ENCODE peak calls at places on chromosomes 13 and 19, in five cellular contexts. One of them, this sample, is unnamed.

GRCh38 chr13:29543230-29544215 is 52.0 kb downstream of the SLC7A1 start:
- DNase-seq in HCT116: no peak
- DNase-seq in SK-N-SH: no peak
- DNase-seq in breast epithelium: no peak
- DNase-seq in transverse colon: no peak
- DNase-seq in this sample: no peak

GRCh38 chr19:7554990-7555864 is 19.7 kb downstream of the PNPLA6 start:
- DNase-seq in HCT116: no peak
- DNase-seq in SK-N-SH: peak; percentile 91
- DNase-seq in breast epithelium: no peak
- DNase-seq in transverse colon: no peak
- DNase-seq in this sample: no peak

GRCh38 chr19:49355890-49356289 is 6.3 kb downstream of the TEAD2 start:
- DNase-seq in HCT116: no peak
- DNase-seq in SK-N-SH: no peak
- DNase-seq in breast epithelium: no peak
- DNase-seq in transverse colon: no peak
- DNase-seq in this sample: peak; percentile 81

GRCh38 chr13:77554079-77554478 is 18.6 kb downstream of the SCEL start:
- DNase-seq in HCT116: no peak
- DNase-seq in SK-N-SH: no peak
- DNase-seq in breast epithelium: no peak
- DNase-seq in transverse colon: no peak
- DNase-seq in this sample: no peak

GRCh38 chr13:60454425-60454824 is 57.4 kb downstream of the TDRD3 start:
- DNase-seq in HCT116: no peak
- DNase-seq in SK-N-SH: no peak
- DNase-seq in breast epithelium: no peak
- DNase-seq in transverse colon: no peak
- DNase-seq in this sample: no peak

GRCh38 chr19:27775395-27775794 is 1437.6 kb downstream of the UQCRFS1 start:
- DNase-seq in HCT116: no peak
- DNase-seq in SK-N-SH: no peak
- DNase-seq in breast epithelium: no peak
- DNase-seq in transverse colon: no peak
- DNase-seq in this sample: no peak

GRCh38 chr13:111346281-111346680 is 25.8 kb downstream of the TEX29 start:
- DNase-seq in HCT116: no peak
- DNase-seq in SK-N-SH: no peak
- DNase-seq in breast epithelium: no peak
- DNase-seq in transverse colon: no peak
- DNase-seq in this sample: no peak

GRCh38 chr19:49387936-49388372 is at the start of gene KASH5:
- DNase-seq in HCT116: no peak
- DNase-seq in SK-N-SH: peak; percentile 87
- DNase-seq in breast epithelium: peak; percentile 82
- DNase-seq in transverse colon: peak; percentile 78
- DNase-seq in this sample: peak; percentile 77

GRCh38 chr13:74077847-74078246 is 56.4 kb downstream of the KLF12 start:
- DNase-seq in HCT116: no peak
- DNase-seq in SK-N-SH: no peak
- DNase-seq in breast epithelium: no peak
- DNase-seq in transverse colon: no peak
- DNase-seq in this sample: no peak

GRCh38 chr19:55369651-55370304 is 485 bp downstream of the IL11 start:
- DNase-seq in HCT116: no peak
- DNase-seq in SK-N-SH: peak; percentile 96
- DNase-seq in breast epithelium: no peak
- DNase-seq in transverse colon: no peak
- DNase-seq in this sample: no peak

GRCh38 chr19:35397064-35397463 is 26.2 kb downstream of the GPR42 start:
- DNase-seq in HCT116: no peak
- DNase-seq in SK-N-SH: no peak
- DNase-seq in breast epithelium: no peak
- DNase-seq in transverse colon: no peak
- DNase-seq in this sample: no peak

GRCh38 chr13:80463673-80464352 is 122.9 kb upstream of the SPRY2 start:
- DNase-seq in HCT116: no peak
- DNase-seq in SK-N-SH: no peak
- DNase-seq in breast epithelium: no peak
- DNase-seq in transverse colon: no peak
- DNase-seq in this sample: no peak

GRCh38 chr19:45280471-45280961 is 29.4 kb downstream of the MARK4 start:
- DNase-seq in HCT116: no peak
- DNase-seq in SK-N-SH: no peak
- DNase-seq in breast epithelium: no peak
- DNase-seq in transverse colon: no peak
- DNase-seq in this sample: no peak

GRCh38 chr19:40543029-40543597 is 33.6 kb upstream of the SHKBP1 start:
- DNase-seq in HCT116: no peak
- DNase-seq in SK-N-SH: no peak
- DNase-seq in breast epithelium: no peak
- DNase-seq in transverse colon: no peak
- DNase-seq in this sample: no peak

GRCh38 chr19:40539070-40539469 is 37.6 kb upstream of the SHKBP1 start:
- DNase-seq in HCT116: no peak
- DNase-seq in SK-N-SH: no peak
- DNase-seq in breast epithelium: no peak
- DNase-seq in transverse colon: no peak
- DNase-seq in this sample: no peak

GRCh38 chr19:40542197-40542859 is 34.3 kb upstream of the SHKBP1 start:
- DNase-seq in HCT116: no peak
- DNase-seq in SK-N-SH: peak; percentile 60
- DNase-seq in breast epithelium: no peak
- DNase-seq in transverse colon: peak; percentile 53
- DNase-seq in this sample: peak; percentile 95
- TF ChIP-seq POLR2AphosphoS5 in HCT116: no peak
- TF ChIP-seq POLR2AphosphoS5 in SK-N-SH: no peak
- TF ChIP-seq POLR2AphosphoS5 in breast epithelium: no peak
- TF ChIP-seq POLR2AphosphoS5 in transverse colon: peak; percentile 7
- TF ChIP-seq POLR2AphosphoS5 in this sample: peak; percentile 66

GRCh38 chr19:10752913-10753285 is 35.0 kb downstream of the DNM2 start:
- DNase-seq in HCT116: no peak
- DNase-seq in SK-N-SH: no peak
- DNase-seq in breast epithelium: no peak
- DNase-seq in transverse colon: no peak
- DNase-seq in this sample: no peak

GRCh38 chr19:10751109-10751972 is 33.5 kb downstream of the DNM2 start:
- DNase-seq in HCT116: no peak
- DNase-seq in SK-N-SH: no peak
- DNase-seq in breast epithelium: no peak
- DNase-seq in transverse colon: peak; percentile 77
- DNase-seq in this sample: no peak

GRCh38 chr19:10753305-10753704 is 35.4 kb downstream of the DNM2 start:
- DNase-seq in HCT116: no peak
- DNase-seq in SK-N-SH: no peak
- DNase-seq in breast epithelium: no peak
- DNase-seq in transverse colon: no peak
- DNase-seq in this sample: no peak

GRCh38 chr19:10749435-10750384 is 31.8 kb downstream of the DNM2 start:
- DNase-seq in HCT116: no peak
- DNase-seq in SK-N-SH: no peak
- DNase-seq in breast epithelium: no peak
- DNase-seq in transverse colon: peak; percentile 84
- DNase-seq in this sample: no peak

DNA sequence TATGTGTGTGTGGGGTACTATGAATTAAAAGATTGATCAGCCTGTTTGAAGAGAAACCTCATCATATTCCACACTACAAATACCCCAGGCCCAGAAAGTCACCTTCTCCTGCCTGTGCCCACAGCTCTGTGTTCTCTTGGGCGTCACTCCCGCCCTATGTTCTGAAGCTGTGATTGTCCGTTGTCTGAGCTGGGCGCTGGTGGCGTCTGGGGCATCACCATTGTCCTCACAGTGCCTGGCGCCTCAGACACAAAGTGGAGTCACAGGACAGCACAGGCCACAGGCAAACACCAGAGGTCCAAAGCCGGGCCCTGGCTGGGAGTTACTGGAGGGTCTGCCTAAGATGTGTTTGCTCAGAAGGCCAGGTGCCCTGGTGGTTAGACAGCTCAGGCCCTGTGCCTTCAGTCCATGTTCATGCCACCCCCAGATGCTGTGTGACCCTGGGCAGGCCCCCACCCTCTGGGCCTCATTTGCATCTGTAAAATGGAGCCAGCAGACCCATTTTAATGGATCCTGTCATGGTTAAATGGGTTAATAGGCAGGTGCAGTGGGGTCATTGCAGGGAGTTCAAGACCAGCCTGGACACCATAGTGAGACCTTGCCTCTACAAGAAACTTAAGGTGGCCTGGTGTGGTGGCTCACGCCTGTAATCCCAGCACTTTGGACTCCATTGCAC is 34.5 kb downstream of the DNM2 start:
- DNase-seq in HCT116: no peak
- DNase-seq in SK-N-SH: no peak
- DNase-seq in breast epithelium: no peak
- DNase-seq in transverse colon: no peak
- DNase-seq in this sample: no peak
- H3K27ac ChIP-seq in HCT116: no peak overlapping the region
- H3K27ac ChIP-seq in SK-N-SH: no peak overlapping the region
- H3K27ac ChIP-seq in breast epithelium: peak overlapping the region; percentile 83
- H3K27ac ChIP-seq in transverse colon: peak overlapping the region; percentile 88
- H3K27ac ChIP-seq in this sample: peak overlapping the region; percentile 43

DNA sequence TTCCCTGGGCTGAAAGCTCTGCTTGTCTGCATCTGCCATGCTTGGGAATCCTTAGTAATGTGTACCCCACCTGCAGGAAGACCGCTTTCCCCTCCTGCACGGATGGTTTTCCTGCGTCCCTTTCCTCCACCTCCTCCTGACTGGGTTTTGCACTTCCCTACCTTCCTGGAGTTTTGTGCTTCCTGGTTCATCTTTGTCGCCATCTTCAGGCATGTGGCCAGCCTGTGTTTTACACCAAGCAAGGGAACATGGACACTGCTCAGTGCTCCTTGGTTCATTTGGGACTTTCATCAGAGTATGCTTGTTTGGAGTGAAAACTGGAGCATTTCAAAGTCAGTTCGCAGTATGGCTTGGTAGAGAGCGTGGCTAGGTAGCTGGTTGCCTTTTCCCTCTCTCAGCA is 30.7 kb downstream of the ERICH6B start:
- DNase-seq in HCT116: peak; percentile 16
- DNase-seq in SK-N-SH: no peak
- DNase-seq in breast epithelium: no peak
- DNase-seq in transverse colon: no peak
- DNase-seq in this sample: no peak
- H3K4me1 ChIP-seq in HCT116: no peaks in the 10 kb centered on the region
- H3K4me1 ChIP-seq in SK-N-SH: peaks cover 10% of the 10 kb centered on the region
- H3K4me1 ChIP-seq in breast epithelium: no peaks in the 10 kb centered on the region
- H3K4me1 ChIP-seq in transverse colon: no peaks in the 10 kb centered on the region
- H3K4me1 ChIP-seq in this sample: no peaks in the 10 kb centered on the region

GRCh38 chr19:4443188-4443587 is 14.4 kb downstream of the UBXN6 start:
- DNase-seq in HCT116: no peak
- DNase-seq in SK-N-SH: no peak
- DNase-seq in breast epithelium: no peak
- DNase-seq in transverse colon: no peak
- DNase-seq in this sample: no peak

GRCh38 chr19:4443966-4444764 is 13.4 kb downstream of the UBXN6 start:
- DNase-seq in HCT116: no peak
- DNase-seq in SK-N-SH: peak; percentile 32
- DNase-seq in breast epithelium: no peak
- DNase-seq in transverse colon: no peak
- DNase-seq in this sample: no peak

GRCh38 chr19:4445963-4446668 is 11.5 kb downstream of the UBXN6 start:
- DNase-seq in HCT116: no peak
- DNase-seq in SK-N-SH: peak; percentile 35
- DNase-seq in breast epithelium: no peak
- DNase-seq in transverse colon: no peak
- DNase-seq in this sample: no peak

GRCh38 chr19:4446801-4447200 is 10.8 kb downstream of the UBXN6 start:
- DNase-seq in HCT116: no peak
- DNase-seq in SK-N-SH: no peak
- DNase-seq in breast epithelium: no peak
- DNase-seq in transverse colon: no peak
- DNase-seq in this sample: no peak

GRCh38 chr19:4444765-4445741 is 12.5 kb downstream of the UBXN6 start:
- DNase-seq in HCT116: no peak
- DNase-seq in SK-N-SH: no peak
- DNase-seq in breast epithelium: no peak
- DNase-seq in transverse colon: no peak
- DNase-seq in this sample: no peak
- TF ChIP-seq POLR2AphosphoS5 in HCT116: no peak
- TF ChIP-seq POLR2AphosphoS5 in SK-N-SH: no peak
- TF ChIP-seq POLR2AphosphoS5 in breast epithelium: no peak
- TF ChIP-seq POLR2AphosphoS5 in transverse colon: no peak
- TF ChIP-seq POLR2AphosphoS5 in this sample: no peak

DNA sequence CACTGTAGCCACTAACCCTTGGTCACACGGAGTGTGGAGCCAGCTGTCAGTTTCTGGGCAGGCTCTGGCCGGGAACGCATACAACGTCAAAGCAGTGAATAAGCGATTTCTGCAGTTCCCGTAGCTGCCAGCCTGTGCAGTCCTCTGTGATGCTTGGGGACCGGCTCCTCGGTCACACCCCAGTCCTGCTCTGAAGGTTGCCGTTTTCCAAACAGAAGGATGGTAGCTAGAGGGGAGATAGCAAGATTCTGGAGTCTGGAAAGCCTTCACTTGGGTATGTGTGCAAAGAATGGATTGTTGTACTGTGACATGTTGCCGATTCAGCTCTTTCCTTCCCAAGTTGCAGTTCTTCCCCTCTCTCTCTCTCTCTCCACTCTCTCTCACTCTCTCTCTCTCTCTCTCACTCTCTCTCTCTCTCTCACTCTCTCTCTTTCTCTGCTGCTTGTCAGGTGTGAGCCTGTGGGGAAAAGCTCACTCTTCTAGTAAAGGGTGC is 38.7 kb upstream of the C1QTNF9 start:
- DNase-seq in HCT116: no peak
- DNase-seq in SK-N-SH: peak; percentile 70
- DNase-seq in breast epithelium: no peak
- DNase-seq in transverse colon: peak; percentile 62
- DNase-seq in this sample: peak; percentile 79
- H3K27ac ChIP-seq in HCT116: no peak overlapping the region
- H3K27ac ChIP-seq in SK-N-SH: peak overlapping the region; percentile 89
- H3K27ac ChIP-seq in breast epithelium: peak overlapping the region; percentile 85
- H3K27ac ChIP-seq in transverse colon: peak overlapping the region; percentile 94
- H3K27ac ChIP-seq in this sample: peak overlapping the region; percentile 91

GRCh38 chr19:1924320-1924961 is 16.5 kb upstream of the CSNK1G2 start:
- DNase-seq in HCT116: no peak
- DNase-seq in SK-N-SH: no peak
- DNase-seq in breast epithelium: no peak
- DNase-seq in transverse colon: no peak
- DNase-seq in this sample: no peak
- H3K4me1 ChIP-seq in HCT116: no peaks in the 10 kb centered on the region
- H3K4me1 ChIP-seq in SK-N-SH: peaks cover 3% of the 10 kb centered on the region
- H3K4me1 ChIP-seq in breast epithelium: peaks cover 5% of the 10 kb centered on the region
- H3K4me1 ChIP-seq in transverse colon: peaks cover 5% of the 10 kb centered on the region
- H3K4me1 ChIP-seq in this sample: peaks cover 7% of the 10 kb centered on the region

DNA sequence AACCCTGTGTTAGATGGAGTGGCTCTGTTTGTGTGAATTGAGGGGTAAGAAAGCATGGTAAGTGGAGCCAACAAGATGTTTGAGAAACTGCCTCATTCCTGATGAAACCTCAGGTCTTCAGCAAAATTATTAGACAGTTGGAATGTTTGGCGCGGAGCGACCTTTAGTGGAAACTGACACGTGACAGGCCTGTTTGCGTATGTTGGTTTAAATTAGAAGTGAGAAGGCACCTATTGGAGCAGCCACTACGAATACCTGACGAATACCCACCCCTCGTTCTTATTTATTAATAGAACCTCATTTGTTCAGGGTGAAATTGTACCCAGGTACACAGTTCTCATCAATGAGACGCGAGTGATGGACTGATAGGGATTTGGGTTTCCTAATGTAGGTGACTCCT is 63.2 kb upstream of the MIR17HG start:
- DNase-seq in HCT116: no peak
- DNase-seq in SK-N-SH: no peak
- DNase-seq in breast epithelium: no peak
- DNase-seq in transverse colon: no peak
- DNase-seq in this sample: no peak
- TF ChIP-seq POLR2AphosphoS5 in HCT116: no peak
- TF ChIP-seq POLR2AphosphoS5 in SK-N-SH: no peak
- TF ChIP-seq POLR2AphosphoS5 in breast epithelium: no peak
- TF ChIP-seq POLR2AphosphoS5 in transverse colon: no peak
- TF ChIP-seq POLR2AphosphoS5 in this sample: no peak

GRCh38 chr13:112956516-112957294 is 12.3 kb upstream of the MCF2L start:
- DNase-seq in HCT116: no peak
- DNase-seq in SK-N-SH: no peak
- DNase-seq in breast epithelium: no peak
- DNase-seq in transverse colon: peak; percentile 1
- DNase-seq in this sample: no peak
- H3K27ac ChIP-seq in HCT116: no peak overlapping the region
- H3K27ac ChIP-seq in SK-N-SH: no peak overlapping the region
- H3K27ac ChIP-seq in breast epithelium: no peak overlapping the region
- H3K27ac ChIP-seq in transverse colon: no peak overlapping the region
- H3K27ac ChIP-seq in this sample: no peak overlapping the region